ENCODE peak calls at places on chromosomes 7 and 10, in seven cellular contexts. N is T-cell, Q is GM06990, P is iPS-NIHi11, G is neural crest cell, R is NCI-H1417, D is ecto neural progenitor cell. U is an unnamed sample.

GRCh38 chr10:1399431-1400120 is 337.7 kb downstream of the ADARB2 start:
- DNase-seq in N (no peak), Q (no peak), P (no peak), G (no peak), R (no peak), D (peak), U (no peak)

GRCh38 chr7:3082831-3083230 is 39.2 kb upstream of the CARD11 start:
- DNase-seq in N (no peak), Q (no peak), P (no peak), G (no peak), R (no peak), D (no peak), U (no peak)

GRCh38 chr10:60913091-60913490 is 30.9 kb downstream of the RHOBTB1 start:
- DNase-seq in N (no peak), Q (no peak), P (no peak), G (no peak), R (no peak), D (no peak), U (no peak)

GRCh38 chr10:109895848-109896247 is 27.5 kb downstream of the XPNPEP1 start:
- DNase-seq in N (no peak), Q (no peak), P (no peak), G (no peak), R (no peak), D (no peak), U (no peak)

GRCh38 chr10:22550732-22551131 is 163.6 kb downstream of the PIP4K2A start:
- DNase-seq in N (peak), Q (no peak), P (peak), G (peak), R (peak), D (peak), U (no peak)

GRCh38 chr10:78454123-78454645 is 420.5 kb downstream of the RPS24 start:
- DNase-seq in N (no peak), Q (no peak), P (no peak), G (no peak), R (no peak), D (no peak), U (no peak)

GRCh38 chr10:112475565-112476233 is 28.7 kb downstream of the VTI1A start:
- DNase-seq in N (no peak), Q (no peak), P (no peak), G (no peak), R (no peak), D (no peak), U (no peak)

GRCh38 chr7:102255501-102255900 is 31.2 kb upstream of the SH2B2 start:
- DNase-seq in N (no peak), Q (no peak), P (no peak), G (no peak), R (no peak), D (no peak), U (no peak)

GRCh38 chr10:70283445-70284399 is at the start of gene NPFFR1:
- DNase-seq in N (peak), Q (no peak), P (peak), G (no peak), R (no peak), D (peak), U (no peak)